ENCODE peak calls at places on chromosome 3, in four cellular contexts. One of them, this sample, is unnamed.

GRCh38 chr3:21435871-21436270 is 315.1 kb downstream of the ZNF385D start:
- DNase-seq in T-helper 2 cell: no peak
- DNase-seq in small intestine: no peak
- DNase-seq in GM13976: no peak
- DNase-seq in this sample: no peak

GRCh38 chr3:37626722-37627565 is 234.7 kb upstream of the CTDSPL start:
- DNase-seq in T-helper 2 cell: no peak
- DNase-seq in small intestine: no peak
- DNase-seq in GM13976: no peak
- DNase-seq in this sample: no peak

GRCh38 chr3:47420511-47421484 is 40.0 kb downstream of the PTPN23 start:
- DNase-seq in T-helper 2 cell: peak
- DNase-seq in small intestine: peak
- DNase-seq in GM13976: peak
- DNase-seq in this sample: peak

GRCh38 chr3:149009732-149010131 is 18.4 kb downstream of the GYG1 start:
- DNase-seq in T-helper 2 cell: no peak
- DNase-seq in small intestine: peak
- DNase-seq in GM13976: peak
- DNase-seq in this sample: no peak

GRCh38 chr3:12719984-12720656 is 38.9 kb downstream of the TMEM40 start:
- DNase-seq in T-helper 2 cell: peak
- DNase-seq in small intestine: peak
- DNase-seq in GM13976: peak
- DNase-seq in this sample: peak

GRCh38 chr3:58051196-58051595 is 43.0 kb downstream of the FLNB start:
- DNase-seq in T-helper 2 cell: no peak
- DNase-seq in small intestine: no peak
- DNase-seq in GM13976: no peak
- DNase-seq in this sample: no peak

GRCh38 chr3:47612178-47612577 is 33.5 kb upstream of the CSPG5 start:
- DNase-seq in T-helper 2 cell: no peak
- DNase-seq in small intestine: no peak
- DNase-seq in GM13976: no peak
- DNase-seq in this sample: no peak

GRCh38 chr3:111385971-111386495 is 156.0 kb upstream of the CD96 start:
- DNase-seq in T-helper 2 cell: no peak
- DNase-seq in small intestine: no peak
- DNase-seq in GM13976: no peak
- DNase-seq in this sample: no peak

GRCh38 chr3:195825191-195825588 is 13.5 kb upstream of the MUC4 start:
- DNase-seq in T-helper 2 cell: no peak
- DNase-seq in small intestine: no peak
- DNase-seq in GM13976: no peak
- DNase-seq in this sample: no peak

GRCh38 chr3:102114264-102114979 is 265.1 kb downstream of the NFKBIZ start:
- DNase-seq in T-helper 2 cell: no peak
- DNase-seq in small intestine: peak
- DNase-seq in GM13976: no peak
- DNase-seq in this sample: no peak